ENCODE peak calls at places on chromosomes 3 and 15, in nine cellular contexts. L, T, Q, F, B, E, P, A and H are unnamed samples.

GRCh38 chr3:127286571-127287140 is 1.2 kb downstream of the PRR20G start:
- DNase-seq in A (no peak), E (no peak), L (no peak), T (no peak), Q (no peak), P (no peak), B (no peak), F (peak; percentile 17), H (no peak)

GRCh38 chr3:39473452-39474125 is 6.1 kb downstream of the MOBP start:
- DNase-seq in L (no peak), A (no peak), T (no peak), F (no peak), P (no peak), B (no peak), E (no peak), Q (no peak), H (no peak)

GRCh38 chr3:127254730-127255129 is 33.1 kb downstream of the PRR20G start:
- DNase-seq in E (no peak), A (peak; percentile 70), T (no peak), L (no peak), B (no peak), Q (no peak), P (no peak), F (no peak), H (no peak)

GRCh38 chr3:127555108-127555507 is 35.4 kb downstream of the TPRA1 start:
- DNase-seq in A (no peak), T (no peak), P (no peak), L (no peak), E (no peak), Q (no peak), B (no peak), F (no peak), H (no peak)

GRCh38 chr15:42155546-42156265 is 730 bp downstream of the PLA2G4F start:
- DNase-seq in P (no peak), Q (no peak), F (no peak), B (no peak), E (no peak), A (no peak), L (peak; percentile 8), T (peak; percentile 78), H (no peak)

GRCh38 chr3:72872183-72872582 is 15.7 kb upstream of the GXYLT2 start:
- DNase-seq in E (no peak), P (no peak), T (no peak), A (no peak), F (peak; percentile 28), Q (no peak), L (no peak), B (no peak), H (no peak)

GRCh38 chr3:2771711-2772110 is 338.5 kb downstream of the IL5RA start:
- DNase-seq in L (no peak), P (no peak), E (no peak), A (no peak), T (no peak), F (no peak), Q (no peak), B (no peak), H (no peak)

GRCh38 chr15:64216722-64217428 is 54.1 kb upstream of the PPIB start:
- DNase-seq in T (no peak), P (no peak), F (no peak), Q (peak; percentile 42), E (no peak), A (no peak), B (no peak), L (no peak), H (no peak)

GRCh38 chr15:69357773-69358765 is 56.1 kb upstream of the KIF23 start:
- DNase-seq in P (no peak), A (no peak), L (no peak), E (no peak), T (no peak), Q (no peak), F (peak; percentile 69), B (no peak), H (no peak)

GRCh38 chr15:63212050-63212973 is 22.9 kb downstream of the RAB8B start:
- DNase-seq in T (no peak), A (no peak), B (no peak), E (no peak), F (peak; percentile 88), Q (no peak), P (no peak), L (no peak), H (no peak)

GRCh38 chr15:56871180-56871579 is 47.3 kb upstream of the TCF12 start:
- DNase-seq in L (no peak), P (no peak), B (no peak), Q (no peak), T (no peak), E (no peak), A (no peak), F (peak; percentile 72), H (no peak)

GRCh38 chr15:83018477-83018876 is 7.0 kb upstream of the C15orf40 start:
- DNase-seq in E (no peak), B (no peak), L (no peak), A (no peak), T (no peak), P (no peak), F (no peak), Q (no peak), H (no peak)

GRCh38 chr3:78634316-78634715 is 1133.5 kb downstream of the ROBO1 start:
- DNase-seq in P (no peak), B (no peak), T (no peak), F (peak; percentile 75), L (no peak), E (no peak), A (no peak), Q (no peak), H (no peak)

GRCh38 chr15:42612367-42612912 is 37.0 kb downstream of the STARD9 start:
- DNase-seq in P (no peak), B (no peak), L (no peak), F (no peak), Q (no peak), T (no peak), A (no peak), E (no peak), H (no peak)

GRCh38 chr3:196063049-196063448 is 18.8 kb downstream of the TFRC start:
- DNase-seq in B (no peak), P (no peak), T (no peak), Q (no peak), A (no peak), L (no peak), E (no peak), F (peak; percentile 82), H (no peak)

GRCh38 chr3:140296796-140297352 is 361.9 kb downstream of the CLSTN2 start:
- DNase-seq in P (no peak), A (no peak), L (no peak), F (no peak), E (no peak), T (no peak), Q (no peak), B (no peak), H (no peak)

GRCh38 chr3:112199622-112200316 is 66.7 kb upstream of the GCSAM start:
- DNase-seq in Q (no peak), T (no peak), F (peak; percentile 8), E (no peak), P (no peak), B (no peak), L (no peak), A (no peak), H (no peak)

GRCh38 chr15:48680841-48681240 is 35.3 kb upstream of the FBN1 start:
- DNase-seq in F (peak; percentile 95), B (no peak), E (no peak), L (no peak), P (no peak), Q (no peak), A (no peak), T (no peak), H (no peak)

GRCh38 chr3:57556459-57557087 is 499 bp downstream of the PDE12 start:
- DNase-seq in F (peak; percentile 50), B (no peak), A (peak; percentile 65), P (peak; percentile 13), L (no peak), Q (peak; percentile 40), E (peak; percentile 40), T (no peak), H (no peak)

GRCh38 chr15:96421211-96421610 is 90.7 kb downstream of the NR2F2 start:
- DNase-seq in B (no peak), F (peak; percentile 37), L (no peak), A (no peak), T (no peak), E (no peak), P (no peak), Q (no peak), H (no peak)

GRCh38 chr3:119831941-119832371 is 50.1 kb downstream of the NR1I2 start:
- DNase-seq in A (peak; percentile 40), T (no peak), L (no peak), P (no peak), E (no peak), B (no peak), F (peak; percentile 91), Q (no peak), H (no peak)

GRCh38 chr3:53729618-53730017 is 116.6 kb downstream of the CHDH start:
- DNase-seq in E (no peak), B (no peak), Q (no peak), F (no peak), L (no peak), P (no peak), T (no peak), A (peak; percentile 51), H (no peak)

GRCh38 chr3:149662240-149662887 is 4.5 kb upstream of the WWTR1 start:
- DNase-seq in A (no peak), P (no peak), E (no peak), T (no peak), L (no peak), F (peak; percentile 62), B (no peak), Q (no peak), H (no peak)

GRCh38 chr3:138397983-138398382 is 36.4 kb upstream of the ESYT3 start:
- DNase-seq in P (no peak), B (no peak), T (no peak), F (no peak), A (peak; percentile 46), Q (no peak), E (no peak), L (no peak), H (no peak)

GRCh38 chr3:62415312-62415791 is 42.0 kb upstream of the FEZF2 start:
- DNase-seq in F (no peak), T (no peak), P (no peak), A (no peak), E (no peak), Q (no peak), L (no peak), B (no peak), H (no peak)

GRCh38 chr3:11088066-11088465 is 66.2 kb upstream of the HRH1 start:
- DNase-seq in E (no peak), T (no peak), P (no peak), B (no peak), A (no peak), F (no peak), Q (no peak), L (no peak), H (no peak)

GRCh38 chr3:66317750-66318366 is 97.1 kb downstream of the SLC25A26 start:
- DNase-seq in E (peak; percentile 51), B (no peak), Q (no peak), L (no peak), F (no peak), T (no peak), P (no peak), A (no peak), H (no peak)

GRCh38 chr3:14391033-14391432 is 11.4 kb upstream of the SLC6A6 start:
- DNase-seq in P (no peak), F (peak; percentile 76), Q (peak; percentile 52), L (no peak), E (no peak), B (no peak), T (no peak), A (no peak), H (no peak)

GRCh38 chr3:189342811-189343210 is 171.0 kb downstream of the TPRG1 start:
- DNase-seq in B (no peak), P (no peak), T (no peak), A (no peak), Q (no peak), F (no peak), L (no peak), E (no peak), H (no peak)

GRCh38 chr3:83971693-83972092 is 987.1 kb upstream of the CADM2 start:
- DNase-seq in B (no peak), F (no peak), Q (no peak), A (no peak), T (no peak), L (no peak), E (no peak), P (no peak), H (no peak)

GRCh38 chr3:145244327-145244726 is 916.7 kb downstream of the PLOD2 start:
- DNase-seq in L (no peak), B (no peak), P (no peak), F (no peak), Q (no peak), E (no peak), T (no peak), A (no peak), H (no peak)